ENCODE peak calls at places on chromosomes 12 and 14, in four cellular contexts. G is AG10803, H is iris pigment epithelial cell, I is foreskin fibroblast. C is an unnamed sample.

GRCh38 chr14:104428860-104429259 is 150.7 kb upstream of the C14orf180 start:
- DNase-seq in G (no peak), H (no peak), I (no peak), C (no peak)

GRCh38 chr12:116798719-116799118 is 60.6 kb downstream of the RNFT2 start:
- DNase-seq in G (no peak), H (no peak), I (no peak), C (no peak)

GRCh38 chr12:121318121-121318520 is 21.6 kb upstream of the CAMKK2 start:
- DNase-seq in G (no peak), H (no peak), I (no peak), C (no peak)

GRCh38 chr12:19480459-19480858 is 41.2 kb downstream of the AEBP2 start:
- DNase-seq in G (no peak), H (no peak), I (no peak), C (no peak)

GRCh38 chr12:104779134-104779533 is 179.0 kb downstream of the SLC41A2 start:
- DNase-seq in G (no peak), H (no peak), I (no peak), C (no peak)

GRCh38 chr14:70821916-70822705 is 12.8 kb upstream of the MAP3K9 start:
- DNase-seq in G (peak), H (peak), I (peak), C (peak)

GRCh38 chr12:104263580-104264358 is 39.8 kb upstream of the EID3 start:
- DNase-seq in G (peak), H (peak), I (peak), C (no peak)

GRCh38 chr14:103890836-103891666 is 37.2 kb upstream of the TDRD9 start:
- DNase-seq in G (no peak), H (no peak), I (no peak), C (no peak)

GRCh38 chr14:69616408-69616773 is 5.0 kb downstream of the SUSD6 start:
- DNase-seq in G (no peak), H (no peak), I (no peak), C (no peak)

GRCh38 chr12:57771271-57771872 is 533 bp downstream of the METTL1 start:
- DNase-seq in G (peak), H (peak), I (peak), C (no peak)

GRCh38 chr12:121400332-121401139 is 618 bp downstream of the RNF34 start:
- DNase-seq in G (peak), H (peak), I (peak), C (peak)

GRCh38 chr12:45674181-45674580 is 55.3 kb upstream of the ARID2 start:
- DNase-seq in G (no peak), H (peak), I (no peak), C (no peak)

GRCh38 chr12:66708704-66709443 is 30.0 kb upstream of the GRIP1 start:
- DNase-seq in G (peak), H (peak), I (no peak), C (no peak)

GRCh38 chr12:111425655-111426054 is 19.9 kb downstream of the SH2B3 start:
- DNase-seq in G (no peak), H (no peak), I (no peak), C (no peak)

GRCh38 chr12:45244561-45245348 is 28.9 kb downstream of the ANO6 start:
- DNase-seq in G (peak), H (peak), I (no peak), C (no peak)

GRCh38 chr12:48883305-48884171 is 17.9 kb upstream of the RND1 start:
- DNase-seq in G (no peak), H (no peak), I (no peak), C (no peak)

GRCh38 chr12:96060041-96060440 is 24.7 kb upstream of the LTA4H start:
- DNase-seq in G (no peak), H (no peak), I (no peak), C (no peak)

GRCh38 chr12:59595557-59596231 is at the start of gene SLC16A7:
- DNase-seq in G (peak), H (peak), I (peak), C (peak)

GRCh38 chr14:53608369-53608768 is 348.3 kb downstream of the BMP4 start:
- DNase-seq in G (no peak), H (no peak), I (no peak), C (no peak)

GRCh38 chr12:127657036-127657435 is 609.9 kb upstream of the TMEM132C start:
- DNase-seq in G (peak), H (no peak), I (peak), C (no peak)

GRCh38 chr12:132492522-132492921 is 2.6 kb downstream of the FBRSL1 start:
- DNase-seq in G (no peak), H (no peak), I (no peak), C (no peak)

GRCh38 chr12:132886529-132887477 is 602 bp downstream of the CHFR start:
- DNase-seq in G (peak), H (peak), I (no peak), C (no peak)

GRCh38 chr14:67241416-67242362 is at the start of gene PALS1:
- DNase-seq in G (peak), H (peak), I (peak), C (peak)

GRCh38 chr14:99067141-99067920 is 204.7 kb downstream of the BCL11B start:
- DNase-seq in G (no peak), H (no peak), I (no peak), C (no peak)

GRCh38 chr14:69335421-69335820 is 62.7 kb downstream of the ERH start:
- DNase-seq in G (no peak), H (peak), I (no peak), C (no peak)

GRCh38 chr12:111046896-111047295 is 126.5 kb upstream of the MYL2 start:
- DNase-seq in G (no peak), H (no peak), I (no peak), C (no peak)

GRCh38 chr12:89893972-89894706 is 185.5 kb upstream of the ATP2B1 start:
- DNase-seq in G (peak), H (peak), I (no peak), C (no peak)

GRCh38 chr14:52313903-52314481 is at the start of gene PTGER2:
- DNase-seq in G (peak), H (peak), I (peak), C (peak)

GRCh38 chr14:99612737-99613330 is 8.8 kb upstream of the CCDC85C start:
- DNase-seq in G (peak), H (no peak), I (no peak), C (no peak)

GRCh38 chr12:106108187-106108816 is 30.5 kb downstream of the NUAK1 start:
- DNase-seq in G (peak), H (peak), I (no peak), C (no peak)

GRCh38 chr14:91344107-91344506 is 73.5 kb downstream of the CCDC88C start:
- DNase-seq in G (no peak), H (no peak), I (no peak), C (no peak)

GRCh38 chr12:1373887-1374286 is 220.5 kb downstream of the FBXL14 start:
- DNase-seq in G (peak), H (peak), I (peak), C (no peak)

GRCh38 chr12:97575792-97576191 is 113.2 kb downstream of the RMST start:
- DNase-seq in G (no peak), H (peak), I (no peak), C (no peak)

GRCh38 chr12:43636706-43637105 is 84.7 kb upstream of the ADAMTS20 start:
- DNase-seq in G (no peak), H (no peak), I (no peak), C (no peak)

GRCh38 chr14:102630405-102630804 is 38.0 kb downstream of the RCOR1 start:
- DNase-seq in G (no peak), H (no peak), I (no peak), C (no peak)

GRCh38 chr14:105858676-105859025 is 332.3 kb downstream of the TMEM121 start:
- DNase-seq in G (no peak), H (no peak), I (no peak), C (no peak)

GRCh38 chr14:95507701-95508103 is 8.7 kb downstream of the SYNE3 start:
- DNase-seq in G (peak), H (peak), I (peak), C (no peak)

GRCh38 chr14:101400815-101401214 is 160.5 kb upstream of the DIO3 start:
- DNase-seq in G (peak), H (peak), I (peak), C (no peak)

GRCh38 chr12:100897240-100897639 is 102.7 kb downstream of the ANO4 start:
- DNase-seq in G (no peak), H (no peak), I (no peak), C (no peak)